ENCODE peak calls at places on chromosomes 4 and X, in seven cellular contexts. X is cardiac muscle cell, U is endothelial cell of umbilical vein, R is endothelial cell, Q is transverse colon, Y is MCF 10A, J is A549. C is an unnamed sample.

GRCh38 chr4:38223801-38224236 is 263.6 kb downstream of the PTTG2 start:
- DNase-seq in J (no peak), U (no peak), Q (peak; percentile 26), R (no peak), X (no peak), Y (no peak), C (peak; percentile 14)

GRCh38 chr4:83096397-83096796 is 18.1 kb downstream of the PLAC8 start:
- DNase-seq in R (no peak), J (no peak), Y (no peak), Q (no peak), X (no peak), U (no peak), C (no peak)

GRCh38 chrX:63746715-63747114 is 38.3 kb downstream of the ARHGEF9 start:
- DNase-seq in J (no peak), Y (no peak), X (no peak), R (no peak), U (peak; percentile 66), Q (no peak), C (no peak)

GRCh38 chr4:26584725-26585124 is 841 bp downstream of the TBC1D19 start:
- DNase-seq in R (no peak), U (no peak), X (no peak), J (no peak), Y (no peak), Q (no peak), C (no peak)

GRCh38 chrX:132480581-132481203 is 8.1 kb downstream of the MBNL3 start:
- DNase-seq in Y (peak; percentile 44), U (peak; percentile 80), Q (peak; percentile 64), J (no peak), R (no peak), X (peak; percentile 64), C (no peak)

GRCh38 chr4:150305995-150306394 is 227.8 kb downstream of the DCLK2 start:
- DNase-seq in Q (no peak), U (peak; percentile 80), J (no peak), R (no peak), X (peak; percentile 80), Y (peak; percentile 55), C (no peak)

GRCh38 chr4:153781717-153782416 is 7.0 kb downstream of the SFRP2 start:
- DNase-seq in Y (peak; percentile 76), R (no peak), X (no peak), J (no peak), Q (no peak), U (no peak), C (no peak)

GRCh38 chr4:85672959-85673358 is 198.0 kb downstream of the ARHGAP24 start:
- DNase-seq in Y (no peak), J (no peak), U (no peak), Q (no peak), X (no peak), R (no peak), C (no peak)

GRCh38 chrX:25012433-25012735 is 3.4 kb downstream of the ARX start:
- DNase-seq in X (no peak), Y (no peak), R (no peak), U (no peak), J (no peak), Q (no peak), C (no peak)

GRCh38 chr4:86181585-86181984 is 178.3 kb downstream of the MAPK10 start:
- DNase-seq in Y (peak; percentile 1), J (peak; percentile 2), Q (no peak), U (no peak), R (no peak), X (peak; percentile 61), C (no peak)

GRCh38 chr4:30600246-30600645 is 119.9 kb upstream of the PCDH7 start:
- DNase-seq in J (no peak), Y (peak; percentile 59), R (no peak), X (peak; percentile 80), U (no peak), Q (no peak), C (no peak)

GRCh38 chr4:148273501-148273986 is 168.7 kb downstream of the NR3C2 start:
- DNase-seq in U (peak; percentile 43), J (no peak), Y (peak; percentile 7), X (no peak), R (no peak), Q (no peak), C (no peak)

GRCh38 chr4:176499518-176499917 is 179.8 kb downstream of the SPCS3 start:
- DNase-seq in R (no peak), Q (no peak), J (no peak), X (peak; percentile 19), Y (peak; percentile 40), U (peak; percentile 25), C (no peak)

GRCh38 chr4:26937567-26937966 is 76.9 kb downstream of the STIM2 start:
- DNase-seq in X (no peak), Q (no peak), J (no peak), R (no peak), U (no peak), Y (no peak), C (no peak)

GRCh38 chrX:10156199-10157031 is at the start of gene CLCN4:
- DNase-seq in X (peak; percentile 74), U (peak; percentile 46), Y (peak; percentile 73), J (peak; percentile 59), Q (peak; percentile 52), R (peak; percentile 65), C (peak; percentile 30)

GRCh38 chr4:113885291-113885690 is 94.2 kb downstream of the ARSJ start:
- DNase-seq in U (peak; percentile 82), J (no peak), Q (no peak), X (no peak), R (no peak), Y (no peak), C (no peak)

GRCh38 chrX:34371740-34372139 is 239.6 kb upstream of the FAM47A start:
- DNase-seq in Q (no peak), R (no peak), Y (peak; percentile 47), X (no peak), U (peak; percentile 63), J (no peak), C (no peak)

GRCh38 chrX:40202456-40202855 is 104.7 kb upstream of the BCOR start:
- DNase-seq in Q (peak; percentile 12), X (no peak), J (no peak), R (no peak), U (no peak), Y (no peak), C (no peak)

GRCh38 chrX:316351-317325 is 2.0 kb downstream of the GTPBP6 start:
- DNase-seq in J (no peak), Y (no peak), U (no peak), X (no peak), R (no peak), Q (peak; percentile 19), C (no peak)

GRCh38 chr4:66767442-66767841 is 777.9 kb downstream of the CENPC start:
- DNase-seq in Y (no peak), U (no peak), J (no peak), R (no peak), X (no peak), Q (no peak), C (no peak)

GRCh38 chr4:115154826-115155225 is 41.4 kb upstream of the NDST4 start:
- DNase-seq in J (no peak), X (no peak), U (no peak), R (no peak), Q (no peak), Y (peak; percentile 18), C (no peak)

GRCh38 chrX:68978211-68978780 is 149.5 kb downstream of the EFNB1 start:
- DNase-seq in J (no peak), Y (no peak), R (no peak), U (peak; percentile 1), X (peak; percentile 83), Q (no peak), C (no peak)

GRCh38 chr4:27398911-27399310 is 538.3 kb downstream of the STIM2 start:
- DNase-seq in U (no peak), J (no peak), R (no peak), Y (no peak), Q (no peak), X (no peak), C (no peak)

GRCh38 chr4:67545996-67546356 is 673 bp upstream of the CENPC start:
- DNase-seq in R (no peak), Q (no peak), U (no peak), J (no peak), X (no peak), Y (no peak), C (no peak)

GRCh38 chr4:86506591-86506990 is 87.5 kb upstream of the PTPN13 start:
- DNase-seq in J (no peak), U (no peak), R (no peak), Y (no peak), Q (no peak), X (no peak), C (no peak)

GRCh38 chr4:149264093-149264733 is 551.4 kb downstream of the IQCM start:
- DNase-seq in Y (peak; percentile 80), U (peak; percentile 55), R (peak; percentile 50), J (no peak), X (peak; percentile 67), Q (peak; percentile 30), C (peak; percentile 16)

DNA sequence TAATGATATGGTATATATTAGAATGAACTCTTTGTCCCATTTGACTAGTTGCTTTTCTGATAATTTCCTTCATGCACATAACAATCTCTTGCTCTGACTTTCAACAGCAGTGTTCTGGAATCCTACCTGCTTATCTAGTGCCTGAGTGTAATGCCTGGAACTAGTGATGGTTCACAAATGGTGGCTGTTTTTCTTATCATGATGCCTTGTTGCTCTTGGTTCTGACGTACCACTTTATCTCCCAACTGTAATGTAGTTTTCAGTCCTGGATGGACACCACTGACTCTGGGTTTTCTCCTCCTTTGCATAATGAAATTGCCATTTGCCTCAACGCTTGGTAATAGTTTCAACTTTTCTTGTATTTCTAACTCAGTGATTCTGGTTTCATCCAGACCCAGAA is 25.5 kb upstream of the LUZP4 start:
- DNase-seq in Q (no peak), X (peak; percentile 1), R (no peak), Y (no peak), J (no peak), U (no peak), C (no peak)
- TF ChIP-seq CTCF in Q (no peak), X (no peak), R (no peak), Y (no peak), J (no peak), U (no peak), C (no peak)

GRCh38 chr4:1009647-1010521 is 1.5 kb upstream of the FGFRL1 start:
- DNase-seq in U (peak; percentile 39), Y (peak; percentile 56), Q (peak; percentile 84), R (peak; percentile 78), J (no peak), X (peak; percentile 56), C (peak; percentile 54)
- TF ChIP-seq CTCF in U (no peak), Y (peak; percentile 6), Q (peak; percentile 2), R (peak; percentile 17), J (peak; percentile 43), X (peak; percentile 6), C (peak; percentile 45)

GRCh38 chr4:3729885-3730226 is 36.3 kb upstream of the ADRA2C start:
- DNase-seq in U (no peak), Y (no peak), J (no peak), Q (no peak), X (no peak), R (no peak), C (no peak)
- TF ChIP-seq CTCF in U (no peak), Y (no peak), J (no peak), Q (no peak), X (no peak), R (no peak), C (no peak)

DNA sequence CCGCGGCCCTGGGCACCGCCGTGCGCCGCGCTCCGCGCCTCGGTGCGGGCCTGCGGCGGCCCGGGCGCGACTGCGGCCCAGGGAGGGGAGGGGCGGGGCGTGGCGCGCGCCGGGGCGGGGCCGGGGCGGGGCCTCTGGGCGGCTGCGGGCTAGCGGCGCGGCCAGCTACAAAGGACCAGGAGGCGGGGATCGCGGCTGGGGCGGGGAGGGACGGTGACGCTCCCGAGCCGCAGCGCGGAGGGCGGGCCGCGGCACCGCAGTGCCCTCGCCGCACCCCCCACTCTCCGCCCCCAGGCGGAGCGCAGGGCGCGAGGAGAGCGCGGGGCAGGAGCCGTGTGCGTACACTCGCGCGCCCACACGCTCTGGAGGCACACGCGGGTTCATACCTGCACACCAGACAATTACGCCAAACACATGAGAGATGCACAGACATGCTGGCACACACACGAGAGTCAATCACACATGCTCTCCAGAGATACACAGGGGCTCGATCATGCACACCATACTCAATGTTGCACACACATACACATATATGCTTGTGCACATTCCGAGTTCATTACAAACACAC is at the start of gene CRMP1:
- DNase-seq in X (peak; percentile 19), Q (no peak), Y (no peak), R (peak; percentile 40), U (no peak), J (no peak), C (peak; percentile 55)
- TF ChIP-seq CTCF in X (no peak), Q (no peak), Y (no peak), R (no peak), U (no peak), J (no peak), C (no peak)